ENCODE peak calls at places on chromosomes 5 and 9, in four cellular contexts. X is K562, W is SK-N-SH, Z is HCT116. Q is an unnamed sample.

GRCh38 chr9:127185931-127186781 is 63.7 kb upstream of the ANGPTL2 start:
- DNase-seq in X (no peak), W (peak), Z (no peak), Q (no peak)

GRCh38 chr9:14057347-14058077 is 256.4 kb downstream of the NFIB start:
- DNase-seq in X (no peak), W (peak), Z (no peak), Q (no peak)

GRCh38 chr9:103530934-103531333 is 535.8 kb downstream of the CYLC2 start:
- DNase-seq in X (no peak), W (no peak), Z (no peak), Q (no peak)

GRCh38 chr9:35606138-35606504 is 1.1 kb downstream of the TESK1 start:
- DNase-seq in X (no peak), W (peak), Z (no peak), Q (no peak)

GRCh38 chr9:127205952-127206351 is 58.6 kb upstream of the GARNL3 start:
- DNase-seq in X (no peak), W (no peak), Z (no peak), Q (no peak)

GRCh38 chr9:114718801-114719221 is 36.8 kb upstream of the TEX48 start:
- DNase-seq in X (peak), W (no peak), Z (peak), Q (no peak)

GRCh38 chr5:175657593-175658271 is at the start of gene HRH2:
- DNase-seq in X (no peak), W (peak), Z (no peak), Q (peak)

GRCh38 chr9:114733814-114734213 is 51.8 kb upstream of the TEX48 start:
- DNase-seq in X (no peak), W (no peak), Z (no peak), Q (no peak)

GRCh38 chr5:142482207-142482606 is 157.4 kb upstream of the SPRY4 start:
- DNase-seq in X (no peak), W (no peak), Z (no peak), Q (no peak)

GRCh38 chr5:124207118-124207517 is 539.3 kb downstream of the ZNF608 start:
- DNase-seq in X (no peak), W (no peak), Z (no peak), Q (no peak)

GRCh38 chr5:68534131-68534940 is 318.8 kb downstream of the PIK3R1 start:
- DNase-seq in X (no peak), W (peak), Z (no peak), Q (peak)

GRCh38 chr9:89477811-89478583 is 19.9 kb downstream of the SEMA4D start:
- DNase-seq in X (no peak), W (no peak), Z (no peak), Q (no peak)
- TF ChIP-seq JUND in X (no peak), W (no peak), Z (no peak), Q (no peak)

GRCh38 chr5:15286659-15287058 is 213.3 kb upstream of the FBXL7 start:
- DNase-seq in X (no peak), W (peak), Z (no peak), Q (peak)

GRCh38 chr5:15285901-15286583 is 213.9 kb upstream of the FBXL7 start:
- DNase-seq in X (no peak), W (no peak), Z (no peak), Q (no peak)

DNA sequence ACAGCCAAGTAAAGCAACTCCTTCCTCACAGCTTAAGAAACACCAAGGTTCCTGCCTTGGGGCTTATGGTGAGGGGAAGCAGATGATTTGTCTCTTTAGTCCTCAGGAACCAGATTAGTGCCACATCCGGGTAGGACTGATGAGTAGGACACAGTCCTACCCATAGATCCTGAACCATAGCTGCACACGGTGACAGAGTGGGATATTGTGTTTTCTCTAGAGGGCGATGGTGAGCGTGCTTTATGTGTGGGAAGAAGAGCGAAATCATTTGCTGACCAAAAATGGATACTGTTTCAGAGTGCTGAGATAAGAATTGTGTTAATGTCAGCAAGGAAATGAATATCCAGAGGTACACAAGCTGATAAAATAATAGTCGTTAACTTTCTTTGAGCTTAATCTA is 209.0 kb upstream of the FBXL7 start:
- DNase-seq in X (peak), W (no peak), Z (no peak), Q (no peak)
- TF ChIP-seq JUND in X (no peak), W (no peak), Z (no peak), Q (no peak)

GRCh38 chr9:86636051-86636450 is 281.8 kb upstream of the TUT7 start:
- DNase-seq in X (no peak), W (no peak), Z (no peak), Q (no peak)

GRCh38 chr9:86636614-86637013 is 282.4 kb upstream of the TUT7 start:
- DNase-seq in X (peak), W (no peak), Z (no peak), Q (no peak)

GRCh38 chr9:86639287-86639686 is 285.1 kb upstream of the TUT7 start:
- DNase-seq in X (no peak), W (no peak), Z (no peak), Q (no peak)

GRCh38 chr9:86638109-86638508 is 283.9 kb upstream of the TUT7 start:
- DNase-seq in X (no peak), W (no peak), Z (no peak), Q (no peak)

GRCh38 chr9:86637515-86637914 is 283.3 kb upstream of the TUT7 start:
- DNase-seq in X (peak), W (peak), Z (no peak), Q (peak)
- TF ChIP-seq JUND in X (no peak), W (no peak), Z (no peak), Q (no peak)

GRCh38 chr5:144971067-144971850 is 800.6 kb downstream of the KCTD16 start:
- DNase-seq in X (no peak), W (no peak), Z (no peak), Q (no peak)

DNA sequence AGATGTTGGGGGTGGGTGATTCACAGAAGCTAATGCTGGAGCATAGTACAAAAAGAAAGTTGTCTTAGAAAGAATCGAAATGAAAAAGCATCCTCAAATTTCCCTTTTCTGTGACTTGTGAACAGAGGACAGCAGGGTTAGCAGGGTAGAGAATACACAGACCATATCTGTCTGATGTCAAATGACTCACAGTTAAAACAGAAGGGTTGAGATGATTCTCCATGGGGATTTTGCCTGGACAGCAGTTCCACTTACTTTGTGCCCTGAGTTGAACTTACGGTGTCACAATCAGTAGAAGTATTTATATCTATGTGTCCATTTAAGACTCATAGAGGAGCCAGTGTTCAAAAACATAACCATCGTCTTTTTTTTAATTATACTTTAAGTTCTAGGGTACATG is 801.6 kb downstream of the KCTD16 start:
- DNase-seq in X (no peak), W (no peak), Z (no peak), Q (no peak)
- TF ChIP-seq JUND in X (no peak), W (no peak), Z (no peak), Q (no peak)

GRCh38 chr9:112493738-112494137 is 7.1 kb downstream of the KIAA1958 start:
- DNase-seq in X (no peak), W (no peak), Z (no peak), Q (no peak)
- TF ChIP-seq JUND in X (no peak), W (no peak), Z (no peak), Q (no peak)

DNA sequence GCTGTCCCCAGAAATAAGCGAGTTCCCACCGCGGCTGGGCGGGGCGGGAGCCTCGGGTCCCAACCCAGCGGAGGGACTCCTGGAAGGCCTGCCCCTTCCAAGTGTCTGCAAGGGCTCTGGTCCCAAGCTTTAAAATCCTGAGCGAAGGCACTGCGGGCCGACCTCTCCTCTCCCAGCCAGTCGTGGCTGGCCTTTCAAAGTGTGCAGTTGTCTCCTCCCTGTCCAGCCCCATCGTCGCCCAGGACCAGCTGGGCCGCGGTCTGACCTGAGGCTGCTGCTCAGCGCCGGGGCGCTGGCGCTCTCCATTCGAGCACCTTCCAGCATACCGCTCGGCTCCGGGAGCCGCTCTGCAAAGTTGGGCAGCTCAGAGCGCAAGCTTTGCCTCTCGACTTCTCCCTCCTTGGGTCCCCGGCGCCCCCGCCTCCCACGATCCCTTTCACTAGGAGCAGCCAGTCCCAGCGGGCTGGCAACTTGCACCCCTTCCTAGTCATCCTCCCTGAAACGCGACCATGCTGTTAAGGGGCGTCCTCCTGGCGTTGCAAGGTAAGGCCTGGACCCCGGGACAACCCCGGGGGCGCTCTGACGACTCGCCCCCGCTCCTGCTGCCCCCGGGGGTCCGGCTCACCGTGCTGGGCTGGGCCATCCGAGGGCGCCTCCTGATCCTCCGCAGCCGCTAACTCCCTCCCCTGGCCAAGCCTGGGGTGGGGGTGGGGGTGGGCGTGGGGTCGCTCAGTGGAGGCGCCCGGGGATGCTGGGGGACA is at the start of gene MAMDC2:
- DNase-seq in X (no peak), W (peak), Z (no peak), Q (no peak)
- TF ChIP-seq JUND in X (no peak), W (no peak), Z (no peak), Q (no peak)

DNA sequence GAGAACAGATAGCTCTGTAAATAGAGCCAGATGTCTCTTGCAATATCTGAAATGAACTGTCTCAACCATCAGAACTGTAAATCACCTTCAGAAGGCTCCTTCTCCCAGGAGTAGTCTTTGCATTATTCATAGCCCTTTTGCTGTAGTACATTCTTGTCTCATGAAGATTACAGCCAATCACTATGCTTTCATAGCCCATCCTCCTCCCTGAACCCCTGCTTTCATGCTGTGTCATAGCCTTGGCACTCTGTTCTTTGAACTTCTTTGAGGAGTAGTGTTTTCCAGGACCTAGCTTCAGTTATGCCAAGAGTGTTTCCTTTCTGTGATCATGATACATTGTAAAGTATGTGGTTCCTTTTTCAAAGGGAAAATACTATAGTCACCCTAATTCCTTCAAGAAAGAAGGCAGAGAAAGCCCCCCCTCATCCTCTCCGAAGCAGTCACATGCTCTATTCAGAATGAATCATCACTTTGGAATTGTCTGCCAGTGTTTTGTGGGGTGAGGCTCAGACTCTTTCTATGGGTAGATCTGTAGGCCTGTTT is 61.1 kb downstream of the GRIA1 start:
- DNase-seq in X (no peak), W (peak), Z (peak), Q (no peak)
- TF ChIP-seq JUND in X (peak), W (peak), Z (peak), Q (no peak)

GRCh38 chr5:178496219-178496618 is 94.0 kb downstream of the COL23A1 start:
- DNase-seq in X (no peak), W (no peak), Z (no peak), Q (no peak)
- TF ChIP-seq JUND in X (no peak), W (no peak), Z (no peak), Q (no peak)

DNA sequence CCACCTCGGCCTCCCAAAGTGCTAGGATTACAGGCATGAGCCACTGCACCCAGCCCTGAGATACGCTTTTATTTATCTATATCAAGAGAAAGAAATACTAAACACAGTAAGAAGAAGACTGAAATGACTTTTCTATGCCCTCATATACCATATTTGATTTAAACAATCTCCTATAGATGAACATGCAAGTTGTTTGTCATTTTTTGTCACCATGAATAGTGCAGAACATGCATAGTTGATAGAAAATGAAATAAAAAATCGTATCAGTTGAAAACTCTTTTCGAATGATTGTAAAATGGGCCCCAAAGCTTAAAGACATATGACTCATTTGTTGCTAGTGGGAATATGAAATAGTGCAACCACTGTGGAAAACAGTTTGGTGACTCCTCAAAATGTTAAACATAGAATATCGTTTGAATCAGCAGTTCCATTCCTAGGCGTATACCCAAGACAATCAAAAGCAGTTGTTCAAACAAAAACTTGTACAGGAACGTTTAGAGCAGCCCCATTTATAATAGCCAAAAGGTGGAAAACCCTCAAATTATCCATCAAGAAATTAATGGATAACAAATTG is 61.4 kb upstream of the ANKH start:
- DNase-seq in X (no peak), W (no peak), Z (no peak), Q (no peak)
- TF ChIP-seq JUND in X (no peak), W (no peak), Z (no peak), Q (no peak)

Q was measured in T47D.